ENCODE peak calls at places on chromosome 1, in five cellular contexts. One of them, this sample, is unnamed.
A peak's percentile ranks its signal among the peaks of the same experiment; 100 is the strongest.

GRCh38 chr1:12406218-12407021 is 176.6 kb downstream of the VPS13D start:
- DNase-seq in K562: no peak
- DNase-seq in lung: no peak
- DNase-seq in left ventricle myocardium inferior: no peak
- DNase-seq in A549: no peak
- DNase-seq in this sample: no peak

GRCh38 chr1:214362188-214362882 is 81.4 kb downstream of the SMYD2 start:
- DNase-seq in A549: no peak
- DNase-seq in lung: no peak
- DNase-seq in K562: no peak
- DNase-seq in left ventricle myocardium inferior: no peak
- DNase-seq in this sample: no peak

GRCh38 chr1:228210076-228210651 is 2.3 kb downstream of the OBSCN start:
- DNase-seq in A549: peak; percentile 47
- DNase-seq in K562: no peak
- DNase-seq in lung: no peak
- DNase-seq in left ventricle myocardium inferior: peak; percentile 60
- DNase-seq in this sample: no peak

GRCh38 chr1:18130356-18130755 is 22.8 kb downstream of the IGSF21 start:
- DNase-seq in K562: no peak
- DNase-seq in lung: no peak
- DNase-seq in A549: no peak
- DNase-seq in left ventricle myocardium inferior: no peak
- DNase-seq in this sample: no peak

GRCh38 chr1:25520446-25521061 is 22.9 kb upstream of the LDLRAP1 start:
- DNase-seq in K562: peak; percentile 67
- DNase-seq in left ventricle myocardium inferior: peak; percentile 62
- DNase-seq in lung: peak; percentile 63
- DNase-seq in A549: peak; percentile 52
- DNase-seq in this sample: peak; percentile 74

GRCh38 chr1:89022167-89022959 is at the start of gene GBP3:
- DNase-seq in K562: no peak
- DNase-seq in lung: no peak
- DNase-seq in left ventricle myocardium inferior: no peak
- DNase-seq in A549: no peak
- DNase-seq in this sample: peak; percentile 47

GRCh38 chr1:205523891-205524793 is 19.7 kb downstream of the CDK18 start:
- DNase-seq in left ventricle myocardium inferior: peak; percentile 76
- DNase-seq in A549: peak; percentile 71
- DNase-seq in lung: peak; percentile 73
- DNase-seq in K562: peak; percentile 75
- DNase-seq in this sample: peak; percentile 82

GRCh38 chr1:226634156-226634588 is 85.6 kb downstream of the STUM start:
- DNase-seq in A549: peak; percentile 64
- DNase-seq in K562: peak; percentile 85
- DNase-seq in lung: peak; percentile 69
- DNase-seq in left ventricle myocardium inferior: peak; percentile 83
- DNase-seq in this sample: peak; percentile 80

GRCh38 chr1:15429701-15430149 is 8.5 kb upstream of the CTRC start:
- DNase-seq in K562: no peak
- DNase-seq in lung: no peak
- DNase-seq in A549: peak; percentile 69
- DNase-seq in left ventricle myocardium inferior: no peak
- DNase-seq in this sample: no peak

GRCh38 chr1:94538243-94538827 is 3.2 kb downstream of the F3 start:
- DNase-seq in lung: no peak
- DNase-seq in A549: no peak
- DNase-seq in left ventricle myocardium inferior: no peak
- DNase-seq in K562: no peak
- DNase-seq in this sample: no peak

GRCh38 chr1:27973771-27974452 is 14.1 kb downstream of the XKR8 start:
- DNase-seq in A549: no peak
- DNase-seq in K562: no peak
- DNase-seq in left ventricle myocardium inferior: no peak
- DNase-seq in lung: no peak
- DNase-seq in this sample: no peak

GRCh38 chr1:103239034-103239433 is 130.7 kb upstream of the COL11A1 start:
- DNase-seq in A549: no peak
- DNase-seq in lung: no peak
- DNase-seq in left ventricle myocardium inferior: no peak
- DNase-seq in K562: no peak
- DNase-seq in this sample: no peak
- TF ChIP-seq CTCF in A549: no peak
- TF ChIP-seq CTCF in lung: no peak
- TF ChIP-seq CTCF in left ventricle myocardium inferior: no peak
- TF ChIP-seq CTCF in K562: no peak
- TF ChIP-seq CTCF in this sample: no peak

GRCh38 chr1:241316372-241316771 is 40.6 kb downstream of the RGS7 start:
- DNase-seq in A549: no peak
- DNase-seq in K562: no peak
- DNase-seq in left ventricle myocardium inferior: no peak
- DNase-seq in lung: no peak
- DNase-seq in this sample: no peak

GRCh38 chr1:241310451-241310850 is 46.6 kb downstream of the RGS7 start:
- DNase-seq in left ventricle myocardium inferior: no peak
- DNase-seq in A549: no peak
- DNase-seq in K562: no peak
- DNase-seq in lung: no peak
- DNase-seq in this sample: no peak

GRCh38 chr1:241306125-241306790 is 50.7 kb downstream of the RGS7 start:
- DNase-seq in K562: no peak
- DNase-seq in A549: no peak
- DNase-seq in lung: no peak
- DNase-seq in left ventricle myocardium inferior: no peak
- DNase-seq in this sample: no peak

GRCh38 chr1:241311056-241311746 is 45.8 kb downstream of the RGS7 start:
- DNase-seq in A549: no peak
- DNase-seq in left ventricle myocardium inferior: no peak
- DNase-seq in lung: no peak
- DNase-seq in K562: no peak
- DNase-seq in this sample: no peak
- TF ChIP-seq CTCF in A549: no peak
- TF ChIP-seq CTCF in left ventricle myocardium inferior: no peak
- TF ChIP-seq CTCF in lung: no peak
- TF ChIP-seq CTCF in K562: no peak
- TF ChIP-seq CTCF in this sample: no peak

GRCh38 chr1:212814989-212815388 is 23.3 kb downstream of the TATDN3 start:
- DNase-seq in lung: no peak
- DNase-seq in K562: no peak
- DNase-seq in A549: peak; percentile 38
- DNase-seq in left ventricle myocardium inferior: no peak
- DNase-seq in this sample: no peak
- TF ChIP-seq CTCF in lung: no peak
- TF ChIP-seq CTCF in K562: no peak
- TF ChIP-seq CTCF in A549: peak; percentile 57
- TF ChIP-seq CTCF in left ventricle myocardium inferior: peak; percentile 53
- TF ChIP-seq CTCF in this sample: peak; percentile 14

GRCh38 chr1:208420021-208420420 is 175.8 kb upstream of the PLXNA2 start:
- DNase-seq in left ventricle myocardium inferior: no peak
- DNase-seq in K562: no peak
- DNase-seq in lung: no peak
- DNase-seq in A549: no peak
- DNase-seq in this sample: no peak

GRCh38 chr1:208421511-208421910 is 177.3 kb upstream of the PLXNA2 start:
- DNase-seq in K562: no peak
- DNase-seq in A549: no peak
- DNase-seq in lung: no peak
- DNase-seq in left ventricle myocardium inferior: no peak
- DNase-seq in this sample: no peak

GRCh38 chr1:208418667-208419066 is 174.5 kb upstream of the PLXNA2 start:
- DNase-seq in A549: no peak
- DNase-seq in left ventricle myocardium inferior: no peak
- DNase-seq in K562: no peak
- DNase-seq in lung: no peak
- DNase-seq in this sample: peak; percentile 7

GRCh38 chr1:208423522-208423921 is 179.3 kb upstream of the PLXNA2 start:
- DNase-seq in lung: no peak
- DNase-seq in K562: no peak
- DNase-seq in left ventricle myocardium inferior: no peak
- DNase-seq in A549: no peak
- DNase-seq in this sample: no peak

GRCh38 chr1:208420696-208421095 is 176.5 kb upstream of the PLXNA2 start:
- DNase-seq in lung: no peak
- DNase-seq in A549: no peak
- DNase-seq in left ventricle myocardium inferior: no peak
- DNase-seq in K562: no peak
- DNase-seq in this sample: no peak
- TF ChIP-seq CTCF in lung: no peak
- TF ChIP-seq CTCF in A549: no peak
- TF ChIP-seq CTCF in left ventricle myocardium inferior: no peak
- TF ChIP-seq CTCF in K562: no peak
- TF ChIP-seq CTCF in this sample: no peak

GRCh38 chr1:14149431-14149830 is 449.1 kb upstream of the KAZN start:
- DNase-seq in A549: peak; percentile 32
- DNase-seq in K562: peak; percentile 20
- DNase-seq in lung: no peak
- DNase-seq in left ventricle myocardium inferior: no peak
- DNase-seq in this sample: no peak
- TF ChIP-seq CTCF in A549: no peak
- TF ChIP-seq CTCF in K562: peak; percentile 12
- TF ChIP-seq CTCF in lung: no peak
- TF ChIP-seq CTCF in left ventricle myocardium inferior: no peak
- TF ChIP-seq CTCF in this sample: no peak

DNA sequence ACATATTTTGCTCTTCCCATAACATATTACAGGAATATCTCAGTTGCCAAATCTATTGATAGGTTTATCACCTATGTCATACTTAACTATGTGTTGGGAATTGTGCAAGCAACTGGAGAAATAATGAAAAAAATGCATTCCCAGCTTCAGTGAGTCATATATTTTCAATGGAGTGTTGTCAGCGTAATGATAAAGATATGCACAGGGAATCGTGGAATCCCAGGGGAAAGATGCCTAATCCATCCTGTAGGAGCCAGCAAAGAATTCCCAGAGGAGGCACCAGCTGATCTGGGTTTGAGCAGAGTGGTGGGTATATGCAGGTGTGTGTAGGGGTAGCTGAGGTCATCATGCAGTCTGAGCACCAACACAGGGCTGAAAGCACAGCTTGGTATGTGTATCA is 213.3 kb upstream of the DAB1 start:
- DNase-seq in K562: no peak
- DNase-seq in left ventricle myocardium inferior: no peak
- DNase-seq in A549: no peak
- DNase-seq in lung: no peak
- DNase-seq in this sample: no peak
- TF ChIP-seq CTCF in K562: no peak
- TF ChIP-seq CTCF in left ventricle myocardium inferior: no peak
- TF ChIP-seq CTCF in A549: no peak
- TF ChIP-seq CTCF in lung: no peak
- TF ChIP-seq CTCF in this sample: no peak

GRCh38 chr1:152013664-152014237 is 20.1 kb upstream of the S100A10 start:
- DNase-seq in A549: peak; percentile 72
- DNase-seq in left ventricle myocardium inferior: no peak
- DNase-seq in lung: no peak
- DNase-seq in K562: peak; percentile 56
- DNase-seq in this sample: no peak
- TF ChIP-seq CTCF in A549: peak; percentile 70
- TF ChIP-seq CTCF in left ventricle myocardium inferior: peak; percentile 68
- TF ChIP-seq CTCF in lung: no peak
- TF ChIP-seq CTCF in K562: peak; percentile 80
- TF ChIP-seq CTCF in this sample: peak; percentile 70

GRCh38 chr1:231507476-231508355 is 20.8 kb upstream of the TSNAX start:
- DNase-seq in left ventricle myocardium inferior: no peak
- DNase-seq in lung: no peak
- DNase-seq in A549: no peak
- DNase-seq in K562: no peak
- DNase-seq in this sample: no peak
- TF ChIP-seq CTCF in left ventricle myocardium inferior: no peak
- TF ChIP-seq CTCF in lung: no peak
- TF ChIP-seq CTCF in A549: no peak
- TF ChIP-seq CTCF in K562: no peak
- TF ChIP-seq CTCF in this sample: no peak

This sample was measured in GM20000.